ENCODE peak calls at places on chromosomes 3 and 15, in eight cellular contexts. E is progenitor cell of endocrine pancreas, V is astrocyte of the spinal cord, S is AG10803, Y is astrocyte, O is left ventricle myocardium inferior, N is uterus, B is PC-3. Z is an unnamed sample.

GRCh38 chr3:136194409-136195257 is 1.5 kb downstream of the MSL2 start:
- DNase-seq in O (peak), N (no peak), E (no peak), Y (no peak), B (no peak), S (no peak), V (peak), Z (peak)

GRCh38 chr15:33030315-33030714 is 164.2 kb downstream of the FMN1 start:
- DNase-seq in O (no peak), Y (no peak), S (no peak), E (no peak), V (no peak), N (no peak), B (no peak), Z (no peak)

GRCh38 chr3:10892622-10893021 is 76.6 kb downstream of the SLC6A11 start:
- DNase-seq in N (no peak), S (no peak), O (no peak), V (no peak), B (no peak), E (no peak), Y (no peak), Z (no peak)

GRCh38 chr15:66955871-66956585 is 109.4 kb upstream of the SMAD3 start:
- DNase-seq in E (no peak), Y (peak), S (peak), O (no peak), N (no peak), V (peak), B (peak), Z (no peak)

GRCh38 chr3:18423401-18424212 is 1.5 kb downstream of the SATB1 start:
- DNase-seq in E (no peak), N (peak), O (peak), Y (peak), S (peak), B (peak), V (peak), Z (peak)

GRCh38 chr3:55896155-55896554 is 409.0 kb upstream of the WNT5A start:
- DNase-seq in S (no peak), N (no peak), V (no peak), E (no peak), B (no peak), O (no peak), Y (no peak), Z (no peak)

GRCh38 chr3:101721650-101721917 is 2.8 kb upstream of the CEP97 start:
- DNase-seq in Y (no peak), V (no peak), S (no peak), N (no peak), O (no peak), E (no peak), B (no peak), Z (no peak)

GRCh38 chr3:171393032-171393744 is 67.0 kb downstream of the TNIK start:
- DNase-seq in N (no peak), O (no peak), Y (peak), S (no peak), B (no peak), V (peak), E (no peak), Z (no peak)

GRCh38 chr3:17183951-17184550 is 299.3 kb downstream of the PLCL2 start:
- DNase-seq in Y (peak), O (no peak), E (no peak), N (no peak), V (peak), B (peak), S (peak), Z (no peak)

GRCh38 chr15:90394702-90395442 is 6.8 kb downstream of the IQGAP1 start:
- DNase-seq in E (no peak), B (no peak), S (no peak), O (no peak), N (no peak), V (no peak), Y (no peak), Z (no peak)

GRCh38 chr15:27341780-27342343 is 370.9 kb downstream of the GABRG3 start:
- DNase-seq in V (no peak), Y (no peak), B (no peak), S (no peak), N (no peak), O (no peak), E (no peak), Z (no peak)

GRCh38 chr15:27342991-27343390 is 372.0 kb downstream of the GABRG3 start:
- DNase-seq in V (no peak), B (no peak), O (no peak), E (no peak), Y (no peak), N (no peak), S (no peak), Z (no peak)

GRCh38 chr15:27336676-27337075 is 365.7 kb downstream of the GABRG3 start:
- DNase-seq in E (no peak), O (no peak), B (peak), S (no peak), N (no peak), V (peak), Y (peak), Z (no peak)

DNA sequence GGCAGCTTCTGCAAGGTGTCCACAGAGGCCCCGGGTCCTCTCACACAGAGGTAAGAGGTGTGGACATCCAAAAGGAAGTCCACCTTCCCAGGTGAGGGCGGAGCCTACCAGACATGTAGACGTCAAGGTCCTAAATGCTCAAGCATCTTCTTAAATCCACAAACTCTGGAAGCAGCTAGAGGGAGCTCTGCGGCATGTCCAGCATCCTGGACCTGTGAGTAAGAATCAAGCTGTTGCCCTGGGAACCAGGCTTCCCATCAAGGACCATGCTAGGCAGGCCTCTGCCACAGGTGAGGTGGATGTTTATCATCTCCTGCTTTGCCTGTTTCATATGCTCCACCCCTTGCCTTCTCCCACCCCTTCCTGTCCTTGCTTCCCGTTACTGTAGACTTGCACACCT is 368.2 kb downstream of the GABRG3 start:
- DNase-seq in S (no peak), V (no peak), E (no peak), B (no peak), O (no peak), Y (no peak), N (no peak), Z (no peak)
- TF ChIP-seq CTCF in S (no peak), V (no peak), E (no peak), B (no peak), O (no peak), Y (no peak), N (no peak), Z (no peak)

DNA sequence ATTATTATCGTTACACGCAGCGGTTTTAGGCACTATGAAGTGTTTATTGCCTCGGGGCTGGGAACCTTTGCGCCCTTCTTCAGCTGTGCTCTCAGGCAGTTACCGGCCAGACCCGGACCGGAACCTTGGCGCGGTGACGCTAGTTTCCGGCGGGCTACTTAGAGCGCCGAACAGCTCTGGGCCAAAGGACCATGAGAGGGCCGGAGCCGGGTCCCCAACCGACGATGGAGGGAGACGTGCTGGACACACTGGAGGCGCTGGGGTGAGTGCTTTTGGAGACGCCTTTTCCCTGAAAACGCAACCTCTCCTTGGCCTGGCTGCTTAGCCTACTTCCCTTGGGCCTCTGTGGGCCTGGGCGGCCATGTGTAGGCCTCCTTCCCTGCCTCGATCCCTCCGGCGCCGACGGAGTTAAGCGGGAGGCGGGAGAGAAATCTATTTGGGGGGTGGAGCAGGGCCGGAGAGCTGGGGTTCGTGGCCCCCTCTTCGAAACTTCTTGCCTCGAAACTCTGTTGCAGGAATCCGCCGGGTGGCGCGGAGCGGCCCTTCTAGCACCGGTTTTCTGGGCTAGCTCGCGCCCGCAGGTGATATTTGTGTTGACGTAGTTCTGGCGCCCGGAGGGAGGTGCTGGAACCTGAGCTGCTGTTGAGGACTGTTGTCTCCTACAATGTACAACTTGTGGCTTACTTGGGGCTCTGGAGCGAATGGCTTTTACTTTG is at the start of gene FAM98B:
- DNase-seq in B (peak), E (peak), S (peak), N (peak), Y (peak), O (peak), V (peak), Z (peak)
- TF ChIP-seq CTCF in B (no peak), E (peak), S (peak), N (no peak), Y (no peak), O (no peak), V (peak), Z (peak)

DNA sequence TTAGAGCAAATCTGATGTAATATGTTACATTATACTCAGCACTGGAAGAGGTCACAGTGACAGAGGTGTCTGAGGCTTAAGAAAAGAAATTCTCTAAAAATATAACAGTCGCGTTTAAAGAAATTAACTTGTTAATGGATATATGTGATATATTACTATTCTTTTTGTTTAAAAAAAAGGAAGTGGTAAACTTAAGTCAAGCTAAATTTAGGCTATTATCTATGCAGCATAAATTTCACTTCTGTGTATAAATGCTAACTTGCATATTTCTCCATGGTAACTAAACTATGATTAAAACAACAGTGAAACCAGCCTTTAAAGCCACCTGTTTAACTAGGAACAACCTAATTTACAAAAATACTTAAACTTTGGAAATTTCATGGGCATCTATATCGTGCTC is 191.3 kb downstream of the FOXP1 start:
- DNase-seq in E (no peak), O (no peak), N (no peak), S (no peak), V (no peak), Y (no peak), B (no peak), Z (no peak)
- TF ChIP-seq CTCF in E (no peak), O (no peak), N (no peak), S (no peak), V (no peak), Y (no peak), B (no peak), Z (no peak)

GRCh38 chr15:89381330-89381729 is 46.7 kb upstream of the POLG start:
- DNase-seq in N (no peak), V (no peak), S (no peak), B (no peak), E (no peak), Y (no peak), O (no peak), Z (no peak)

GRCh38 chr15:89383635-89384604 is 49.3 kb upstream of the POLG start:
- DNase-seq in O (peak), B (peak), Y (peak), S (no peak), V (no peak), N (peak), E (no peak), Z (no peak)

GRCh38 chr15:89382288-89382687 is 47.7 kb upstream of the POLG start:
- DNase-seq in V (no peak), S (no peak), Y (no peak), E (no peak), O (no peak), B (no peak), N (no peak), Z (no peak)

GRCh38 chr15:89379818-89380217 is 45.2 kb upstream of the POLG start:
- DNase-seq in N (no peak), E (no peak), S (no peak), B (peak), Y (no peak), V (no peak), O (no peak), Z (no peak)

GRCh38 chr15:89381888-89382287 is 47.3 kb upstream of the POLG start:
- DNase-seq in O (no peak), Y (no peak), S (no peak), E (no peak), B (no peak), N (no peak), V (no peak), Z (no peak)
- TF ChIP-seq CTCF in O (no peak), Y (no peak), S (no peak), E (no peak), B (no peak), N (no peak), V (no peak), Z (no peak)